ENCODE peak calls at places on chromosomes 5 and 9, in four cellular contexts. D is left lung; B is activated CD8-positive, alpha-beta T cell treated with anti-CD3 and anti-CD28 coated beads, Interleukin-2, amount 10 ng/mL, durations not matched to agents 7 days and 5 days; J is Right ventricle myocardium superior. I is an unnamed sample.

GRCh38 chr5:116144103-116144502 is 59.3 kb downstream of the COMMD10 start:
- DNase-seq in B (no peak), J (no peak), D (no peak), I (no peak)

GRCh38 chr9:133403766-133404439 is 13.9 kb downstream of the REXO4 start:
- DNase-seq in D (peak), B (peak), J (no peak), I (no peak)

GRCh38 chr9:76302947-76303550 is 91.2 kb downstream of the RFK start:
- DNase-seq in J (no peak), B (peak), D (no peak), I (no peak)

GRCh38 chr5:151570058-151570457 is 21.1 kb downstream of the FAT2 start:
- DNase-seq in D (no peak), B (no peak), J (no peak), I (no peak)

GRCh38 chr9:124780060-124780756 is 3.3 kb downstream of the OLFML2A start:
- DNase-seq in B (no peak), J (peak), D (no peak), I (no peak)

GRCh38 chr9:93659837-93660177 is 83.4 kb downstream of the PHF2 start:
- DNase-seq in J (no peak), D (no peak), B (no peak), I (no peak)

GRCh38 chr5:93583799-93584530 is 943 bp downstream of the NR2F1 start:
- DNase-seq in D (peak), J (peak), B (peak), I (peak)

GRCh38 chr5:121975294-121975693 is 13.5 kb downstream of the SRFBP1 start:
- DNase-seq in B (no peak), D (no peak), J (no peak), I (no peak)

GRCh38 chr9:120742951-120743416 is 28.7 kb upstream of the MEGF9 start:
- DNase-seq in B (no peak), J (no peak), D (no peak), I (no peak)

GRCh38 chr5:133423618-133424282 is 188.6 kb downstream of the FSTL4 start:
- DNase-seq in J (peak), D (peak), B (peak), I (peak)

GRCh38 chr9:20693068-20693467 is 9.0 kb downstream of the FOCAD start:
- DNase-seq in B (no peak), D (no peak), J (no peak), I (no peak)

GRCh38 chr9:132986586-132986985 is 8.1 kb downstream of the GFI1B start:
- DNase-seq in B (no peak), D (no peak), J (no peak), I (no peak)

GRCh38 chr5:52893105-52893504 is 96.0 kb upstream of the ITGA2 start:
- DNase-seq in B (no peak), D (no peak), J (no peak), I (no peak)

GRCh38 chr9:98888794-98889495 is 54.8 kb upstream of the COL15A1 start:
- DNase-seq in D (no peak), B (no peak), J (no peak), I (no peak)

GRCh38 chr9:136054798-136055714 is 40.0 kb downstream of the NACC2 start:
- DNase-seq in J (no peak), B (no peak), D (no peak), I (no peak)

GRCh38 chr9:78118742-78119473 is 87.3 kb upstream of the GNAQ start:
- DNase-seq in D (no peak), B (no peak), J (no peak), I (no peak)

GRCh38 chr9:107260437-107261081 is 22.5 kb upstream of the RAD23B start:
- DNase-seq in J (no peak), D (no peak), B (no peak), I (no peak)

GRCh38 chr9:95891067-95891466 is 15.6 kb downstream of the ERCC6L2 start:
- DNase-seq in B (no peak), J (no peak), D (no peak), I (no peak)

GRCh38 chr5:113989913-113990305 is 372.0 kb upstream of the KCNN2 start:
- DNase-seq in J (no peak), D (no peak), B (no peak), I (no peak)

GRCh38 chr5:130678637-130679036 is 486.4 kb downstream of the HINT1 start:
- DNase-seq in D (no peak), B (no peak), J (no peak), I (no peak)

GRCh38 chr5:122190156-122190555 is 60.8 kb downstream of the ZNF474 start:
- DNase-seq in J (no peak), B (no peak), D (no peak), I (no peak)

GRCh38 chr5:143086851-143087637 is 316.4 kb downstream of the NR3C1 start:
- DNase-seq in D (no peak), J (no peak), B (no peak), I (no peak)

GRCh38 chr5:54761213-54761701 is 224.1 kb downstream of the ESM1 start:
- DNase-seq in J (no peak), D (no peak), B (no peak), I (no peak)

I was measured in heart right ventricle.